ENCODE peak calls at places on chromosome 17, in ten cellular contexts. P is AG10803; H is SK-N-SH; C is foreskin fibroblast; S is CD8-positive, alpha-beta memory T cell; R is aorta; F is psoas muscle; G is neural progenitor cell; D is choroid plexus epithelial cell; E is heart right ventricle. K is an unnamed sample.

GRCh38 chr17:42112552-42113176 is at the start of gene DHX58:
- DNase-seq in P (peak), H (no peak), C (peak), S (peak), R (no peak), F (peak), G (no peak), D (peak), E (peak), K (peak)

GRCh38 chr17:76137351-76138233 is 3.5 kb downstream of the FOXJ1 start:
- DNase-seq in P (no peak), H (peak), C (no peak), S (no peak), R (peak), F (peak), G (peak), D (no peak), E (no peak), K (no peak)

GRCh38 chr17:54839022-54839806 is 61.4 kb upstream of the TOM1L1 start:
- DNase-seq in P (no peak), H (peak), C (no peak), S (no peak), R (no peak), F (no peak), G (no peak), D (no peak), E (no peak), K (no peak)

GRCh38 chr17:59706900-59707181 is 389 bp downstream of the PTRH2 start:
- DNase-seq in P (no peak), H (no peak), C (no peak), S (no peak), R (no peak), F (no peak), G (no peak), D (no peak), E (no peak), K (no peak)

GRCh38 chr17:45135192-45135977 is at the start of gene ACBD4:
- DNase-seq in P (peak), H (peak), C (peak), S (peak), R (peak), F (peak), G (peak), D (peak), E (peak), K (peak)

GRCh38 chr17:16247589-16247984 is 30.6 kb downstream of the PIGL start:
- DNase-seq in P (no peak), H (no peak), C (no peak), S (no peak), R (no peak), F (no peak), G (no peak), D (no peak), E (no peak), K (no peak)

GRCh38 chr17:55159251-55159650 is 105.5 kb upstream of the HLF start:
- DNase-seq in P (peak), H (no peak), C (peak), S (no peak), R (no peak), F (no peak), G (no peak), D (peak), E (no peak), K (no peak)

GRCh38 chr17:12973496-12974318 is 44.1 kb downstream of the ELAC2 start:
- DNase-seq in P (no peak), H (no peak), C (peak), S (no peak), R (peak), F (no peak), G (peak), D (no peak), E (no peak), K (no peak)

GRCh38 chr17:70857351-70857750 is 688.0 kb downstream of the KCNJ2 start:
- DNase-seq in P (no peak), H (no peak), C (peak), S (no peak), R (no peak), F (no peak), G (no peak), D (no peak), E (no peak), K (no peak)

GRCh38 chr17:67162771-67163170 is 82.2 kb downstream of the HELZ start:
- DNase-seq in P (no peak), H (no peak), C (no peak), S (no peak), R (no peak), F (no peak), G (no peak), D (no peak), E (no peak), K (no peak)

GRCh38 chr17:42682400-42683384 is at the start of gene CNTNAP1:
- DNase-seq in P (peak), H (peak), C (peak), S (no peak), R (peak), F (peak), G (peak), D (peak), E (peak), K (no peak)

GRCh38 chr17:41308251-41308917 is 725 bp downstream of the KRTAP16-1 start:
- DNase-seq in P (peak), H (no peak), C (peak), S (peak), R (peak), F (peak), G (no peak), D (no peak), E (peak), K (peak)

GRCh38 chr17:49132317-49132698 is 261 bp upstream of the B4GALNT2 start:
- DNase-seq in P (no peak), H (no peak), C (no peak), S (no peak), R (no peak), F (no peak), G (no peak), D (no peak), E (no peak), K (no peak)

DNA sequence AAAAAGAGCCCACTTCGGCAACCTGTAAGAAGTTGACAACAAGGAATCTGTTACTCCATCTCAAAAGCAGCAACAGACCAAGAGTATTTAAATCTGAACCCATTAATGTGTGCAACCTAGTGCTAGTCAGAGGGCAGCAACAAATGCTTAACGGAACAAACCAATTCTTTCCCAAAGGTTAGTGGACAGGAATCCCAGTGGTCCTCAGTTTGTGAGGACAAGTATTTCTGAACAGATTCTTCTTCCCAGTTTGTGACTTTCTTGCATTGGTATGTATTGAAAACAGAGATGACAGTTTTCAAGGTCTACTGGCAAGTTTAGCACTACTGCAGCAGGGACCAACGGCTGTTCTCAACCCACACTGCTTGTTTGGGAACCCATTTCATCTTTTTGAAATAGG is 2.9 kb downstream of the RPL26 start:
- DNase-seq in P (no peak), H (no peak), C (no peak), S (no peak), R (no peak), F (no peak), G (no peak), D (no peak), E (no peak), K (no peak)
- H3K4me3 ChIP-seq in P (no peak), H (peak), C (no peak), S (no peak), R (no peak), F (no peak), G (peak), D (no peak), E (no peak), K (no peak)

GRCh38 chr17:21385281-21385845 is 9.2 kb downstream of the KCNJ12 start:
- DNase-seq in P (no peak), H (no peak), C (no peak), S (no peak), R (no peak), F (no peak), G (no peak), D (no peak), E (no peak), K (no peak)

GRCh38 chr17:21388066-21388465 is 11.9 kb downstream of the KCNJ12 start:
- DNase-seq in P (no peak), H (peak), C (no peak), S (no peak), R (no peak), F (peak), G (no peak), D (no peak), E (peak), K (no peak)

GRCh38 chr17:21389352-21389751 is 13.2 kb downstream of the KCNJ12 start:
- DNase-seq in P (no peak), H (no peak), C (no peak), S (no peak), R (no peak), F (no peak), G (no peak), D (no peak), E (no peak), K (no peak)

GRCh38 chr17:21388944-21389343 is 12.8 kb downstream of the KCNJ12 start:
- DNase-seq in P (no peak), H (no peak), C (no peak), S (no peak), R (no peak), F (no peak), G (no peak), D (no peak), E (no peak), K (no peak)

GRCh38 chr17:21387616-21388015 is 11.5 kb downstream of the KCNJ12 start:
- DNase-seq in P (no peak), H (no peak), C (no peak), S (no peak), R (no peak), F (no peak), G (no peak), D (no peak), E (no peak), K (no peak)
- H3K4me3 ChIP-seq in P (no peak), H (no peak), C (no peak), S (no peak), R (no peak), F (no peak), G (no peak), D (no peak), E (no peak), K (no peak)

DNA sequence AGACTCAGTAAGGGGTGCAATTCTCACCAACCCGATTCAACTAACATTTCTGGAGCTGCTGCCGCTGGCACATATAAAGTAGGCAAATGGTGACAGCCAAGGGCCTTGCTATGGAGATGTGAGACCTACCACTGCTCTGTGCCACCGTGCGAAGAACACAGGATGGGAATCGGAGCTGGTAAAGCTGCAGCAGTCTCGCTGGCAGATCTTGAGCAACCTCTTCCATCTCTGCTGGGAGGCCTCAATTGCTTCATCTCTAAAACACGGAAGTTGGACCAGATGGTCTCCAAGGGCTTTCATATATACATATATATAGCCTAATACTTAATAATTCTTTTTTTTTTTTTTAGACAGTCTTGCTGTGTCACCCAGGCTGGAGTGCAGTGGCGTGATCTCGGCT is 128.9 kb upstream of the RCVRN start:
- DNase-seq in P (peak), H (no peak), C (no peak), S (no peak), R (no peak), F (no peak), G (no peak), D (no peak), E (no peak), K (no peak)
- H3K4me3 ChIP-seq in P (no peak), H (no peak), C (no peak), S (no peak), R (no peak), F (peak), G (no peak), D (no peak), E (peak), K (no peak)

DNA sequence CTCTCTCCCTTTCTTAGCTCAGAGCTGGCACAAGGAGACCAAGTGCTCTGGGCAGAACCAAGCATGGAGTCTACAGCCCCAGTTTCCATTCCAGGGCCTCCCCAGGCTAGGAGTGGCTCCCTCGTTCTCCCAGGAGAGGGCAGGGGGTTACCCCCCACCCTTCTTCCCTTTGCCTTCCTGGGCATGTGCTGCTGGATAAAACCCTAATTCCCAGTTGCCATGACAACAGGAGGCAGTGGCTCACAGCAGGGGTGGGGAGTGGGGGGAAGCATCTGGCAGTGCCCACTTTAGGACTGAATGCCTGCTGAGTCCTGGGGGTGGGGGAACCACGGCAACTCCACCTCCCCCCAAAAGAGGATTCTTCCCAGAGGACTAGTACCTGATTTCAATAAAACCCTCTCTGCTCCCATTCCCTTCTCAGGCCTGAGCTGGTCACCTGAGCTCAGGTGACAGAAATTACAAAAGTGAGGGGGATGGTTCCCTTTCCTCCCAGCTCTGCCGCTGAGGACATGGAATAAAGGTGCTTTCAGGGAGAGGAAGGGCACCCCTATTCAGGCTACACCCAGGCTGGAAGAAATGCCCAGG is 1.8 kb downstream of the MPP2 start:
- DNase-seq in P (no peak), H (peak), C (no peak), S (no peak), R (no peak), F (no peak), G (peak), D (no peak), E (no peak), K (no peak)
- H3K4me3 ChIP-seq in P (no peak), H (peak), C (no peak), S (no peak), R (no peak), F (peak), G (peak), D (no peak), E (peak), K (no peak)

GRCh38 chr17:8072727-8073461 is 14.6 kb downstream of the ALOX12B start:
- DNase-seq in P (no peak), H (peak), C (peak), S (no peak), R (peak), F (no peak), G (peak), D (no peak), E (no peak), K (no peak)
- H3K4me3 ChIP-seq in P (no peak), H (no peak), C (no peak), S (peak), R (no peak), F (peak), G (peak), D (no peak), E (peak), K (peak)